ENCODE peak calls at places on chromosomes 6 and 20, in eight cellular contexts. W is left lobe of liver, N is NCI-H1105, D is NCI-H1694 treated with DMSO at 0.1 percent for 48 hours, C is GM10248, I is activated T-helper 1 cell treated with Interleukin-2 at 50 U/mL for 16 hours, X is GM04503, U is dermis blood vessel endothelial cell. Y is an unnamed sample.

GRCh38 chr6:55617272-55617671 is 38.3 kb upstream of the HMGCLL1 start:
- DNase-seq in N (peak; percentile 31), D (peak; percentile 37), X (peak; percentile 3), U (peak; percentile 63), W (no peak), I (no peak), C (peak; percentile 15), Y (no peak)

GRCh38 chr6:151299009-151299408 is 59.2 kb downstream of the AKAP12 start:
- DNase-seq in U (no peak), X (no peak), W (no peak), I (no peak), N (no peak), C (no peak), D (no peak), Y (no peak)

GRCh38 chr6:136696238-136696637 is 96.0 kb downstream of the MAP3K5 start:
- DNase-seq in W (no peak), N (peak; percentile 0), X (no peak), I (no peak), D (no peak), U (no peak), C (no peak), Y (no peak)

GRCh38 chr20:35697696-35698297 is 1.4 kb downstream of the NFS1 start:
- DNase-seq in W (peak; percentile 23), C (no peak), I (no peak), U (no peak), X (no peak), N (no peak), D (no peak), Y (no peak)

GRCh38 chr6:95846652-95847051 is 169.1 kb upstream of the FUT9 start:
- DNase-seq in C (no peak), X (no peak), I (no peak), W (no peak), U (no peak), N (peak; percentile 63), D (peak; percentile 1), Y (no peak)

GRCh38 chr6:157323924-157324276 is 581 bp upstream of the TMEM242 start:
- DNase-seq in X (peak; percentile 42), U (peak; percentile 92), C (peak; percentile 41), N (no peak), I (no peak), W (peak; percentile 85), D (no peak), Y (peak; percentile 19)

GRCh38 chr6:145318952-145319351 is 416.4 kb downstream of the EPM2A start:
- DNase-seq in N (no peak), C (no peak), U (no peak), X (no peak), W (no peak), I (no peak), D (no peak), Y (no peak)

GRCh38 chr6:14270925-14271791 is 153.6 kb downstream of the CD83 start:
- DNase-seq in N (no peak), W (no peak), X (peak; percentile 76), D (no peak), U (no peak), I (peak; percentile 10), C (no peak), Y (peak; percentile 18)

GRCh38 chr6:14542670-14543366 is 425.2 kb downstream of the CD83 start:
- DNase-seq in D (no peak), U (no peak), N (no peak), W (no peak), I (no peak), C (peak; percentile 53), X (no peak), Y (no peak)

GRCh38 chr20:44336086-44336485 is 757 bp upstream of the R3HDML start:
- DNase-seq in N (no peak), X (no peak), D (no peak), I (no peak), C (no peak), W (no peak), U (no peak), Y (no peak)

GRCh38 chr20:50724851-50725721 is 6.3 kb upstream of the PARD6B start:
- DNase-seq in C (peak; percentile 45), X (peak; percentile 78), I (no peak), W (peak; percentile 41), D (no peak), U (no peak), N (no peak), Y (no peak)